ENCODE peak calls at places on chromosomes 5 and 9, in six cellular contexts. W is RWPE1, G is glutamatergic neuron, Y is left lung, F is GM13977, K is choroid plexus epithelial cell. M is an unnamed sample.

GRCh38 chr9:6414291-6414690 is 1.3 kb downstream of the UHRF2 start:
- DNase-seq in Y (no peak), K (peak; percentile 69), G (no peak), F (no peak), W (no peak), M (no peak)

GRCh38 chr5:159586941-159587340 is 256.7 kb upstream of the IL12B start:
- DNase-seq in K (no peak), Y (no peak), W (no peak), F (no peak), G (no peak), M (no peak)

GRCh38 chr5:147565524-147565923 is 55.7 kb upstream of the DPYSL3 start:
- DNase-seq in F (no peak), G (no peak), W (peak; percentile 50), K (peak; percentile 69), Y (no peak), M (no peak)

GRCh38 chr5:158807947-158808346 is 291.8 kb downstream of the EBF1 start:
- DNase-seq in G (no peak), K (peak; percentile 10), W (no peak), F (no peak), Y (no peak), M (no peak)

GRCh38 chr9:22357016-22357415 is 89.6 kb upstream of the DMRTA1 start:
- DNase-seq in Y (no peak), F (no peak), K (no peak), W (no peak), G (no peak), M (no peak)

GRCh38 chr5:137146402-137146889 is 352.7 kb downstream of the SPOCK1 start:
- DNase-seq in G (no peak), W (peak; percentile 99), F (no peak), K (peak; percentile 77), Y (no peak), M (peak; percentile 69)

GRCh38 chr5:122350496-122350895 is 38.5 kb downstream of the SNCAIP start:
- DNase-seq in F (no peak), W (no peak), K (no peak), Y (no peak), G (no peak), M (no peak)

GRCh38 chr5:74201334-74202081 is 439.0 kb downstream of the ENC1 start:
- DNase-seq in Y (no peak), K (peak; percentile 36), W (no peak), F (peak; percentile 20), G (no peak), M (peak; percentile 75)

GRCh38 chr9:8613346-8613825 is 813.8 kb upstream of the DMAC1 start:
- DNase-seq in K (no peak), Y (no peak), W (no peak), F (no peak), G (no peak), M (no peak)

GRCh38 chr9:34338664-34339063 is 9.3 kb downstream of the NUDT2 start:
- DNase-seq in F (no peak), W (no peak), K (no peak), G (no peak), Y (no peak), M (no peak)

GRCh38 chr5:132506094-132506692 is 15.6 kb upstream of the IRF1 start:
- DNase-seq in G (no peak), W (peak; percentile 77), K (peak; percentile 97), Y (no peak), F (peak; percentile 66), M (peak; percentile 48)

GRCh38 chr5:179678238-179679013 is 2.4 kb downstream of the CBY3 start:
- DNase-seq in W (peak; percentile 94), K (peak; percentile 96), G (peak; percentile 96), Y (peak; percentile 95), F (peak; percentile 95), M (peak; percentile 96)

GRCh38 chr5:179680014-179680779 is 637 bp downstream of the CBY3 start:
- DNase-seq in K (no peak), W (no peak), F (no peak), G (no peak), Y (no peak), M (no peak)

GRCh38 chr5:179680780-179681411 is at the start of gene CBY3:
- DNase-seq in G (no peak), F (no peak), W (no peak), K (peak; percentile 19), Y (no peak), M (no peak)

DNA sequence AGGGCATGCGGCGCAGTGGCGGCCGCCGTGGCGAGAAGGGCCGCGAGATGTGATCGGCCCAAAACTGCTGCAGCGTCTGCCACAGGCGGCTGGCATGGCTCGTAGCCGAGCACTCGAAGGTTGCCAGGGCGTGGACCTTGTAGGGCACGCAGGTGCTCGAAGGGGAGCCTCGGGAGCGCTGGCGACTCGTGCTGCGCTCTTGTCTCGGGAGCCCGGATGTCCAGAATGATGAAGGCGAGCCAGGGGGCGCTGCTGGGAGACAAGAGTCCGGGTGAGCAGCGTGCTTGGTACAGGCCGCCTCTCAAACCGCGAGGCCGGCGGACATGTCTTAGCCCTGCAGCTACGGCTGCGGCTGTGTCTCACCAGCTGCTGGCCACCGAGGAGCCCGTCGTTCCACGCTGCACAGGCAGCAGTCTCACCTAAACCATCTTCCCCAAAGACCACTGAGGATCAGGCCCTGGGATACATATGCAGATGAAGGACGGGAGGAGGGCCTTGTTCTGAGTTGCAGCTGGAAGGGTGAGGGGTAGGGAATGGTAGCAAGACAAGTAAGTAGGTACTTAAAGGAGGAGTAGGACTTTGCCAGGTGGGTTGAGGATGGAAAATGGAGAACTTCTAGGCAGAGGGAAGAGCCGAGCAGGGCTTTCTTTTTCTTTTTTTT is 1.7 kb downstream of the CBY3 start:
- DNase-seq in G (peak; percentile 82), Y (peak; percentile 84), K (peak; percentile 83), F (peak; percentile 69), W (peak; percentile 45), M (no peak)
- TF ChIP-seq CTCF in G (no peak), Y (peak; percentile 23), K (peak; percentile 61), F (peak; percentile 47), W (no peak), M (no peak)

GRCh38 chr5:180387798-180388197 is 34.7 kb upstream of the GFPT2 start:
- DNase-seq in Y (no peak), F (no peak), W (no peak), K (no peak), G (no peak), M (no peak)

GRCh38 chr5:180390441-180391190 is 37.5 kb upstream of the GFPT2 start:
- DNase-seq in F (no peak), W (no peak), Y (no peak), K (peak; percentile 15), G (no peak), M (no peak)

GRCh38 chr5:180394031-180394636 is 41.0 kb upstream of the GFPT2 start:
- DNase-seq in F (no peak), Y (no peak), W (no peak), G (no peak), K (no peak), M (no peak)

GRCh38 chr5:180389252-180390101 is 36.3 kb upstream of the GFPT2 start:
- DNase-seq in Y (no peak), W (no peak), K (peak; percentile 20), G (no peak), F (no peak), M (no peak)

GRCh38 chr5:180391276-180391675 is 38.1 kb upstream of the GFPT2 start:
- DNase-seq in K (no peak), Y (no peak), G (no peak), F (no peak), W (no peak), M (no peak)
- TF ChIP-seq CTCF in K (no peak), Y (no peak), G (no peak), F (no peak), W (no peak), M (no peak)

GRCh38 chr9:98255578-98256296 is at the start of gene TBC1D2:
- DNase-seq in G (peak; percentile 98), F (peak; percentile 96), Y (peak; percentile 98), K (peak; percentile 94), W (peak; percentile 98), M (peak; percentile 95)
- TF ChIP-seq CTCF in G (no peak), F (peak; percentile 9), Y (no peak), K (peak; percentile 41), W (no peak), M (no peak)

DNA sequence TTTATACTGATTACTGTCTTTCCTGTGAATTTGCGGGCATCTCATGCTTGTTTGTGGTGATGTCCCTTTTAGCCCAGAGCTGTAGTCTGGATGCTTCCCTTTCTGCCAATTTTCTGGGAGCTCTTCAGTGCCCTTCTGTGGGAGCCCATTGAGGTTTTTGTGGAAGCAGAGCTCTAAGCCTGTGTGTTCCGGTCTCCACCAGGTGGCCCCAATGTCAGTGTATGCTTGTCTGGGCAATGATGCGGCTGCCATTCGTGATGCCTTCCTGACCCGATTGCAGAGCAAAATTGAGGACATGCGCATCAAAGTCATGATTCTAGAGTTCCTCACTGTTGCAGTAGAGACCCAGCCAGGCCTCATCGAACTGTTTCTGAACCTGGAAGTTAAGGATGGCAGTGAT is 35.1 kb downstream of the SH3GLB2 start:
- DNase-seq in F (no peak), Y (no peak), G (peak; percentile 60), K (peak; percentile 43), W (no peak), M (no peak)
- TF ChIP-seq CTCF in F (no peak), Y (no peak), G (peak; percentile 48), K (peak; percentile 57), W (no peak), M (no peak)

GRCh38 chr5:94111209-94112004 is 370.0 kb upstream of the POU5F2 start:
- DNase-seq in K (peak; percentile 97), F (peak; percentile 87), G (peak; percentile 93), Y (peak; percentile 95), W (peak; percentile 99), M (peak; percentile 97)
- TF ChIP-seq CTCF in K (peak; percentile 35), F (no peak), G (no peak), Y (no peak), W (peak; percentile 18), M (no peak)

GRCh38 chr9:105901514-105902109 is 207.3 kb downstream of the TMEM38B start:
- DNase-seq in K (peak; percentile 42), Y (peak; percentile 35), F (peak; percentile 38), G (peak; percentile 70), W (peak; percentile 80), M (peak; percentile 48)
- TF ChIP-seq CTCF in K (peak; percentile 68), Y (peak; percentile 30), F (peak; percentile 60), G (peak; percentile 69), W (peak; percentile 64), M (peak; percentile 62)

GRCh38 chr9:123102380-123103113 is 69.1 kb downstream of the GPR21 start:
- DNase-seq in W (no peak), Y (no peak), K (peak; percentile 47), G (no peak), F (no peak), M (no peak)
- TF ChIP-seq CTCF in W (no peak), Y (no peak), K (peak; percentile 62), G (no peak), F (peak; percentile 43), M (no peak)

DNA sequence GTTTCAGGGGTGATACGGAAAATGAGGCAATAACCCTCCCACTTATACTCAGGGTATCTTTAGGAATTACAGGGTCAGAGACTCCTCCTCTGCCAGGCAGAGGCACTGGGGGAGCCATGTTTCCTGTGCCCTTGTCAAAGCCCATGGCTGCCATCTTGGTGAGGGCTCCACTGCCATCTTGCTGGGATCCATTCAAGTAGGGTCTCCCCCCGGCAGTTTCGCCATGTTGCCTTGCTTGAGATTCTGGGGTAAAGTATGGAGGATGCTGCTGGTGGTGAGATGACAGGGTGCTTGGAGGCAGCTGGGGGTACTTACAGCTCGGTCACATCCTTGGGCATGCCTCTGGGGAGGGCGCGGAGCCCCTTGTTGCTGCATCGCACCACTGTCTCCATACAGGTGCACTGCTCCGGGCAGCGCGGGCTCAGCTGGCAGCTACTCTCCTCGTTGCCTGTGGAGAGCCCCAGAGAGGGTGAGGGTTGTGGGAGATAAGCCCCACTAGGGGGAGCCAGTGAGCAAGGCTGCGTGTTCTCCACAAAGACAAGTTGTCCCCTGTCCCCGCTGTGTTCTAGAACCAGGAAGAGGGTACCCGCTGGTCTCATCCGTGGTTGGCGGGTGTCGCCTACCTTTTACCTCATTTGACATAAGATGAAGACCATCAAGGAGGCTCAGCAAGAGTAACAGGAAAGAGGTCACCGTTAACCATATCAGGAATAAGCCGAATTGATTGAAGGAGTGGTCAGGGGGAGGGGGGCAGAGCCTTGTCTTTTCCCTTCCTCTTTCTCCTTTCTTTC is 169.0 kb upstream of the PANK3 start:
- DNase-seq in W (peak; percentile 30), Y (no peak), F (peak; percentile 75), G (peak; percentile 78), K (peak; percentile 4), M (peak; percentile 69)
- TF ChIP-seq CTCF in W (peak; percentile 42), Y (peak; percentile 56), F (peak; percentile 76), G (peak; percentile 86), K (peak; percentile 46), M (peak; percentile 76)

M was measured in Calu3.